ENCODE peak calls at places on chromosomes 16 and 17, in five cellular contexts. D is foreskin fibroblast, J is uterus, Z is AG04450, C is tibial nerve. K is an unnamed sample.

GRCh38 chr17:12431188-12431587 is 234.5 kb upstream of the MYOCD start:
- DNase-seq in D (no peak), J (no peak), Z (no peak), C (no peak), K (no peak)

GRCh38 chr16:12589676-12590075 is 214.0 kb downstream of the CPPED1 start:
- DNase-seq in D (no peak), J (no peak), Z (no peak), C (no peak), K (no peak)

GRCh38 chr16:87834015-87834667 is 35.2 kb downstream of the SLC7A5 start:
- DNase-seq in D (no peak), J (no peak), Z (no peak), C (no peak), K (no peak)

GRCh38 chr17:37117743-37118142 is 169.0 kb downstream of the AATF start:
- DNase-seq in D (no peak), J (no peak), Z (no peak), C (no peak), K (no peak)

GRCh38 chr17:44108440-44109311 is 14.8 kb downstream of the HDAC5 start:
- DNase-seq in D (peak), J (peak), Z (peak), C (peak), K (peak)

GRCh38 chr17:32878211-32878610 is 1.3 kb upstream of the MYO1D start:
- DNase-seq in D (peak), J (peak), Z (no peak), C (peak), K (peak)

GRCh38 chr16:70747703-70748631 is 53.0 kb downstream of the VAC14 start:
- DNase-seq in D (no peak), J (no peak), Z (no peak), C (no peak), K (no peak)

GRCh38 chr17:27577884-27578717 is 52.9 kb upstream of the LGALS9 start:
- DNase-seq in D (no peak), J (peak), Z (no peak), C (no peak), K (no peak)

GRCh38 chr16:20763461-20764232 is at the start of gene ACSM3:
- DNase-seq in D (peak), J (peak), Z (peak), C (no peak), K (peak)

GRCh38 chr16:47728229-47728628 is 267.1 kb downstream of the PHKB start:
- DNase-seq in D (no peak), J (no peak), Z (no peak), C (no peak), K (no peak)

GRCh38 chr16:47461598-47462266 is 601 bp downstream of the PHKB start:
- DNase-seq in D (peak), J (no peak), Z (no peak), C (no peak), K (peak)

GRCh38 chr16:87442581-87442966 is 50.2 kb downstream of the ZCCHC14 start:
- DNase-seq in D (no peak), J (no peak), Z (no peak), C (no peak), K (no peak)

GRCh38 chr16:66406534-66407368 is 20.3 kb upstream of the BEAN1 start:
- DNase-seq in D (no peak), J (peak), Z (no peak), C (peak), K (no peak)

GRCh38 chr17:73286863-73287296 is 24.9 kb downstream of the CDC42EP4 start:
- DNase-seq in D (no peak), J (no peak), Z (no peak), C (no peak), K (peak)

GRCh38 chr16:66266436-66267286 is 99.8 kb upstream of the CDH5 start:
- DNase-seq in D (peak), J (peak), Z (peak), C (peak), K (peak)

GRCh38 chr16:85829751-85830445 is 30.4 kb downstream of the COX4I1 start:
- DNase-seq in D (no peak), J (no peak), Z (no peak), C (no peak), K (no peak)

GRCh38 chr17:64401941-64402340 is 11.3 kb upstream of the PECAM1 start:
- DNase-seq in D (no peak), J (no peak), Z (no peak), C (no peak), K (no peak)

GRCh38 chr17:32445075-32445427 is 741 bp downstream of the PSMD11 start:
- DNase-seq in D (peak), J (no peak), Z (no peak), C (no peak), K (no peak)

GRCh38 chr16:64579712-64580111 is 542.2 kb downstream of the CDH11 start:
- DNase-seq in D (no peak), J (no peak), Z (no peak), C (no peak), K (no peak)

GRCh38 chr16:56424791-56425438 is 430 bp downstream of the AMFR start:
- DNase-seq in D (no peak), J (peak), Z (no peak), C (no peak), K (no peak)

GRCh38 chr16:85444879-85445778 is 168.0 kb upstream of the GSE1 start:
- DNase-seq in D (no peak), J (no peak), Z (no peak), C (no peak), K (no peak)

GRCh38 chr17:1490643-1491405 is 1.7 kb downstream of the MYO1C start:
- DNase-seq in D (peak), J (peak), Z (no peak), C (no peak), K (no peak)

GRCh38 chr16:51851111-51851510 is 695.8 kb downstream of the TOX3 start:
- DNase-seq in D (no peak), J (no peak), Z (no peak), C (no peak), K (no peak)

GRCh38 chr17:4332296-4332970 is 34.0 kb downstream of the UBE2G1 start:
- DNase-seq in D (no peak), J (no peak), Z (no peak), C (no peak), K (no peak)

GRCh38 chr16:23317266-23317661 is 15.2 kb downstream of the SCNN1B start:
- DNase-seq in D (no peak), J (no peak), Z (no peak), C (no peak), K (no peak)

GRCh38 chr16:21277927-21278706 is at the start of gene CRYM:
- DNase-seq in D (no peak), J (peak), Z (no peak), C (no peak), K (no peak)

GRCh38 chr17:28112199-28112995 is 69.9 kb downstream of the NLK start:
- DNase-seq in D (peak), J (no peak), Z (no peak), C (no peak), K (no peak)

GRCh38 chr17:48505788-48506187 is 25.0 kb downstream of the HOXB1 start:
- DNase-seq in D (peak), J (no peak), Z (no peak), C (no peak), K (peak)

GRCh38 chr16:58450590-58450989 is 49.4 kb upstream of the NDRG4 start:
- DNase-seq in D (no peak), J (no peak), Z (no peak), C (no peak), K (no peak)

GRCh38 chr16:87582221-87582965 is 19.9 kb upstream of the JPH3 start:
- DNase-seq in D (peak), J (peak), Z (no peak), C (peak), K (peak)

DNA sequence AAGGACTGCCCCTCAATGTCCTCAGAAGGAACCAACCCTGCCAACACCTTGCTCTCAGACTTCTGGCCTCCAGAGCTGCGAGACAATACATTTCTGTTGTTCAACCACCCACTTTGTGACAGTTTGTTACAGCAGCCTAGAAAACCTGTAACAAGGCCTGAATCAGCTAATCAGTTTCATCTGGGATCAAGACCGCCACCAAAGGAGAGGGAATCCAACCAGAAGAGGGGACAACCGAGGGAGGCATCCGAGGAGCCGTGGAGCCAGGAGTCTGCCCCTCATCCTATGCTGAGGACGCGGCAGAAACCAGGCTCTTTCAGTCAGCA is 26.9 kb downstream of the FA2H start:
- DNase-seq in D (no peak), J (no peak), Z (no peak), C (no peak), K (no peak)
- H3K4me3 ChIP-seq in D (no peak), J (no peak), Z (no peak), C (no peak), K (no peak)

DNA sequence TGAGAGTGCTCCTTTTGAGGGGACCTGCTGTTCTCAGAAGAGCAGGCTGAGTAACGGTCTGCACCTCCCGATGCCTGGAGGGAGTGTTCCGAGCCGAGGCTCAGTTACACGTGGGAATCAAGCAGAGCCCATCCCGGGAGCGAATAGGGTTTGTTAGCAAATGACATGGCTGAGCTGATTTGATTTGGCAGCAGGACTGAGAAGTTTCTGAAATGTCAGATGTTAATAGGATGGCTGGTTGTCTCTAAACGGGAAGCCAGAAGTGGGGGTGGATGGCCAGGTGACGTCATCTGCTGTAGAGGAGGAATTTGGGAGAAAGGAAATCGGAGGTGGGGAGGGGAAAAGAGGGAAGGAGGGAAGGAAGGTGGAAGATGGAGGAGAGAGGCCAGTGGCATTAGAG is 128.0 kb downstream of the RAP1GAP2 start:
- DNase-seq in D (no peak), J (no peak), Z (no peak), C (no peak), K (no peak)
- H3K4me3 ChIP-seq in D (no peak), J (no peak), Z (no peak), C (no peak), K (peak)

DNA sequence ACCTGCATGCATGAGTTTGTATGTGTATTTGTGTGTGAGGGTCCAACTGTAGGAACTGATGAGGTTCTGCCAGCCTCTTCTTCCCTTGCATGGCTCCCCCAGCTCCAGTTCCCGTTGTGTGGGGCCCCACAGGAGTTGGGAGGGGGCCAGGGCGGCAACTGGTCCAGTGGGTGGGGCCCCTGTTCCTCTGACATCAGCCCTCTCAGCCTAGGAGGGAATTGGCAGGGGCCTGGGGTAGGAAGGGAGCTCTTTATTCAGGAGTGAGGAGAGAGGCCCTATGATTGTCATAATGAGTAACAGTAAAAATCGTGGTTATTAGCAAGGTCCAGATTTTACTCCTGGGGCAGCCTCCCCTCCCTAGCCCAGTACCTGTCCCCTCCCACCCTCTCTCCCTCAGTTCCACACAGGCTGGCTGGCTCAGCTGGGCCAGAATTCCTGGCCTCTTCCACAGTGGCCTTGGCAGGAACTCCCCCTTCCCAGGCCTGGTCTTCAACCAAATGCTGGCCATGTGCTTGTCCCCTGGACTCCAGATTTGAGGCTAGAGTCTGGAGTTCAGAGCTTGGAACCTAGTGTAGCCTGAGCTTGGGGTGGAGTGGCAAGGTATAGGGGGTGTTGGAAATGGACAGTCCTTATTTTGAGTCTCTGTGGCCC is 18.9 kb downstream of the RARA start:
- DNase-seq in D (no peak), J (no peak), Z (no peak), C (no peak), K (no peak)
- H3K4me3 ChIP-seq in D (no peak), J (no peak), Z (no peak), C (no peak), K (no peak)

GRCh38 chr17:77143306-77143705 is 2.5 kb downstream of the SEC14L1 start:
- DNase-seq in D (no peak), J (no peak), Z (no peak), C (no peak), K (no peak)
- H3K4me3 ChIP-seq in D (no peak), J (no peak), Z (no peak), C (no peak), K (no peak)

GRCh38 chr16:25020112-25020591 is 5.0 kb upstream of the ARHGAP17 start:
- DNase-seq in D (no peak), J (no peak), Z (no peak), C (no peak), K (no peak)
- H3K4me3 ChIP-seq in D (no peak), J (no peak), Z (no peak), C (no peak), K (no peak)

GRCh38 chr16:4548124-4548523 is 8.0 kb upstream of the C16orf96 start:
- DNase-seq in D (no peak), J (no peak), Z (no peak), C (no peak), K (no peak)

GRCh38 chr16:4539716-4540284 is 1.2 kb upstream of the CDIP1 start:
- DNase-seq in D (no peak), J (no peak), Z (no peak), C (no peak), K (no peak)

GRCh38 chr16:4538386-4539235 is at the start of gene CDIP1:
- DNase-seq in D (peak), J (peak), Z (peak), C (peak), K (peak)

GRCh38 chr16:4544483-4544882 is 5.9 kb upstream of the CDIP1 start:
- DNase-seq in D (no peak), J (no peak), Z (no peak), C (no peak), K (no peak)
- H3K4me3 ChIP-seq in D (no peak), J (no peak), Z (no peak), C (no peak), K (no peak)